ENCODE peak calls at places on chromosomes 11 and 22, in nine cellular contexts. One of them, this sample, is unnamed. For H3K4me1, the result is how much of the 10 kb centered on the place peaks cover.

GRCh38 chr11:69039501-69039900 is 9.2 kb upstream of the TPCN2 start:
- DNase-seq in psoas muscle: no peak
- DNase-seq in aorta: no peak
- DNase-seq in H9: no peak
- DNase-seq in cardiac muscle cell: no peak
- DNase-seq in breast epithelium: no peak
- DNase-seq in HCT116: no peak
- DNase-seq in A549: no peak
- DNase-seq in K562: no peak
- DNase-seq in this sample: no peak

GRCh38 chr11:2827256-2827655 is 58.3 kb downstream of the CDKN1C start:
- DNase-seq in H9: no peak
- DNase-seq in HCT116: no peak
- DNase-seq in aorta: no peak
- DNase-seq in K562: no peak
- DNase-seq in psoas muscle: peak
- DNase-seq in A549: no peak
- DNase-seq in breast epithelium: no peak
- DNase-seq in cardiac muscle cell: no peak
- DNase-seq in this sample: peak

GRCh38 chr11:123180574-123180973 is 14.5 kb downstream of the CLMP start:
- DNase-seq in psoas muscle: no peak
- DNase-seq in HCT116: no peak
- DNase-seq in K562: no peak
- DNase-seq in A549: no peak
- DNase-seq in aorta: no peak
- DNase-seq in H9: no peak
- DNase-seq in cardiac muscle cell: no peak
- DNase-seq in breast epithelium: no peak
- DNase-seq in this sample: no peak

GRCh38 chr11:76153609-76153949 is 52.7 kb downstream of the WNT11 start:
- DNase-seq in breast epithelium: no peak
- DNase-seq in aorta: no peak
- DNase-seq in K562: no peak
- DNase-seq in HCT116: no peak
- DNase-seq in A549: no peak
- DNase-seq in cardiac muscle cell: no peak
- DNase-seq in H9: no peak
- DNase-seq in psoas muscle: no peak
- DNase-seq in this sample: no peak

GRCh38 chr11:36996795-36997194 is 398.8 kb upstream of the RAG2 start:
- DNase-seq in H9: no peak
- DNase-seq in cardiac muscle cell: no peak
- DNase-seq in aorta: no peak
- DNase-seq in A549: no peak
- DNase-seq in psoas muscle: no peak
- DNase-seq in K562: no peak
- DNase-seq in HCT116: no peak
- DNase-seq in breast epithelium: no peak
- DNase-seq in this sample: no peak

GRCh38 chr22:44185237-44186120 is 4.8 kb downstream of the PARVG start:
- DNase-seq in A549: no peak
- DNase-seq in cardiac muscle cell: no peak
- DNase-seq in H9: no peak
- DNase-seq in aorta: no peak
- DNase-seq in K562: no peak
- DNase-seq in breast epithelium: no peak
- DNase-seq in psoas muscle: peak
- DNase-seq in HCT116: no peak
- DNase-seq in this sample: peak

GRCh38 chr11:129374081-129374992 is 1.3 kb upstream of the BARX2 start:
- DNase-seq in psoas muscle: no peak
- DNase-seq in K562: no peak
- DNase-seq in H9: peak
- DNase-seq in HCT116: no peak
- DNase-seq in breast epithelium: no peak
- DNase-seq in aorta: no peak
- DNase-seq in A549: no peak
- DNase-seq in cardiac muscle cell: peak
- DNase-seq in this sample: no peak

GRCh38 chr11:131488208-131488607 is 117.8 kb downstream of the NTM start:
- DNase-seq in A549: no peak
- DNase-seq in H9: no peak
- DNase-seq in K562: no peak
- DNase-seq in cardiac muscle cell: no peak
- DNase-seq in psoas muscle: no peak
- DNase-seq in HCT116: no peak
- DNase-seq in breast epithelium: no peak
- DNase-seq in aorta: no peak
- DNase-seq in this sample: no peak

GRCh38 chr11:100709233-100709999 is 22.3 kb downstream of the ARHGAP42 start:
- DNase-seq in breast epithelium: no peak
- DNase-seq in HCT116: peak
- DNase-seq in aorta: no peak
- DNase-seq in K562: peak
- DNase-seq in H9: no peak
- DNase-seq in A549: no peak
- DNase-seq in psoas muscle: no peak
- DNase-seq in cardiac muscle cell: no peak
- DNase-seq in this sample: no peak

GRCh38 chr11:100639140-100639539 is 47.9 kb upstream of the ARHGAP42 start:
- DNase-seq in A549: no peak
- DNase-seq in breast epithelium: no peak
- DNase-seq in cardiac muscle cell: peak
- DNase-seq in HCT116: no peak
- DNase-seq in H9: no peak
- DNase-seq in aorta: no peak
- DNase-seq in K562: no peak
- DNase-seq in psoas muscle: no peak
- DNase-seq in this sample: no peak

GRCh38 chr11:31779268-31779879 is 31.7 kb downstream of the PAX6 start:
- DNase-seq in HCT116: no peak
- DNase-seq in psoas muscle: no peak
- DNase-seq in aorta: no peak
- DNase-seq in A549: no peak
- DNase-seq in H9: no peak
- DNase-seq in breast epithelium: no peak
- DNase-seq in K562: no peak
- DNase-seq in cardiac muscle cell: no peak
- DNase-seq in this sample: no peak

DNA sequence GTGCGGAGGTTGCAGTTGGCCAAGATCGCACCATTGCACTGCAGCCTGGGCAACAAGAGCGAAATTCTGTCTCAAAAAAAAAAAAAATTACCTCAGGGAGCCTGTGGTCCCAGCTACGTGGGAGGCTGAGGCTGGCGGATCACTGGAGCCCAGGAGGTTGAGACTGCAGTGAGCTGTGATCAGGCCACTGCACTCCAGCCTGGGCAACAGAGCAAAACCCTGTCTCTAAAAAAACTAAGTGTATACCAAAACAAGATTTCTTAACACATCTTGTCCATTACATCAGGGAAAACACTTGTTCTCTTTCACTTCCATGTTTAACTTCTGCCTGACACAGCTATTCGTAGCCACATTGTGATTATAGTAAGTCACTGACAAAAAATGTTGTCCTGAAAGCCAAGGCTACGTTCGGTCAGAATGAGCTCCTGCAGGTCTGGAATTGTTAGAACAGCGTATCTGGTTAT is 1.4 kb downstream of the TMEM80 start:
- DNase-seq in A549: no peak
- DNase-seq in H9: no peak
- DNase-seq in psoas muscle: no peak
- DNase-seq in cardiac muscle cell: no peak
- DNase-seq in HCT116: no peak
- DNase-seq in breast epithelium: no peak
- DNase-seq in K562: no peak
- DNase-seq in aorta: peak
- DNase-seq in this sample: no peak
- H3K4me1 ChIP-seq in A549: under half
- H3K4me1 ChIP-seq in H9: under half
- H3K4me1 ChIP-seq in psoas muscle: under half
- H3K4me1 ChIP-seq in cardiac muscle cell: under half
- H3K4me1 ChIP-seq in HCT116: under half
- H3K4me1 ChIP-seq in breast epithelium: under half
- H3K4me1 ChIP-seq in K562: half or more
- H3K4me1 ChIP-seq in aorta: under half
- H3K4me1 ChIP-seq in this sample: under half

GRCh38 chr22:28548411-28548810 is 131.2 kb downstream of the TTC28 start:
- DNase-seq in psoas muscle: no peak
- DNase-seq in breast epithelium: no peak
- DNase-seq in HCT116: no peak
- DNase-seq in aorta: no peak
- DNase-seq in A549: no peak
- DNase-seq in cardiac muscle cell: no peak
- DNase-seq in K562: no peak
- DNase-seq in H9: no peak
- DNase-seq in this sample: no peak

GRCh38 chr22:28541137-28541536 is 138.5 kb downstream of the TTC28 start:
- DNase-seq in K562: no peak
- DNase-seq in HCT116: no peak
- DNase-seq in H9: no peak
- DNase-seq in cardiac muscle cell: no peak
- DNase-seq in breast epithelium: no peak
- DNase-seq in A549: no peak
- DNase-seq in aorta: no peak
- DNase-seq in psoas muscle: no peak
- DNase-seq in this sample: no peak

GRCh38 chr22:28547132-28547842 is 132.4 kb downstream of the TTC28 start:
- DNase-seq in A549: peak
- DNase-seq in breast epithelium: no peak
- DNase-seq in aorta: no peak
- DNase-seq in H9: no peak
- DNase-seq in HCT116: no peak
- DNase-seq in psoas muscle: no peak
- DNase-seq in K562: no peak
- DNase-seq in cardiac muscle cell: no peak
- DNase-seq in this sample: no peak

GRCh38 chr22:28542980-28543621 is 136.5 kb downstream of the TTC28 start:
- DNase-seq in HCT116: no peak
- DNase-seq in psoas muscle: no peak
- DNase-seq in cardiac muscle cell: no peak
- DNase-seq in K562: no peak
- DNase-seq in aorta: no peak
- DNase-seq in A549: no peak
- DNase-seq in breast epithelium: no peak
- DNase-seq in H9: no peak
- DNase-seq in this sample: no peak

GRCh38 chr22:28544431-28544868 is 135.2 kb downstream of the TTC28 start:
- DNase-seq in psoas muscle: no peak
- DNase-seq in K562: no peak
- DNase-seq in breast epithelium: no peak
- DNase-seq in HCT116: no peak
- DNase-seq in H9: no peak
- DNase-seq in aorta: no peak
- DNase-seq in A549: no peak
- DNase-seq in cardiac muscle cell: no peak
- DNase-seq in this sample: no peak
- H3K4me1 ChIP-seq in psoas muscle: under half
- H3K4me1 ChIP-seq in K562: under half
- H3K4me1 ChIP-seq in breast epithelium: under half
- H3K4me1 ChIP-seq in HCT116: under half
- H3K4me1 ChIP-seq in H9: under half
- H3K4me1 ChIP-seq in aorta: under half
- H3K4me1 ChIP-seq in A549: under half
- H3K4me1 ChIP-seq in cardiac muscle cell: under half
- H3K4me1 ChIP-seq in this sample: under half

GRCh38 chr11:64865286-64866172 is 12.9 kb downstream of the EHD1 start:
- DNase-seq in psoas muscle: no peak
- DNase-seq in A549: no peak
- DNase-seq in breast epithelium: no peak
- DNase-seq in H9: no peak
- DNase-seq in aorta: no peak
- DNase-seq in HCT116: no peak
- DNase-seq in cardiac muscle cell: no peak
- DNase-seq in K562: no peak
- DNase-seq in this sample: no peak
- H3K4me1 ChIP-seq in psoas muscle: half or more
- H3K4me1 ChIP-seq in A549: half or more
- H3K4me1 ChIP-seq in breast epithelium: half or more
- H3K4me1 ChIP-seq in H9: under half
- H3K4me1 ChIP-seq in aorta: under half
- H3K4me1 ChIP-seq in HCT116: under half
- H3K4me1 ChIP-seq in cardiac muscle cell: half or more
- H3K4me1 ChIP-seq in K562: half or more
- H3K4me1 ChIP-seq in this sample: under half

GRCh38 chr11:47005441-47005840 is 68.9 kb downstream of the CSTPP1 start:
- DNase-seq in psoas muscle: no peak
- DNase-seq in cardiac muscle cell: no peak
- DNase-seq in H9: no peak
- DNase-seq in K562: no peak
- DNase-seq in HCT116: no peak
- DNase-seq in breast epithelium: no peak
- DNase-seq in A549: no peak
- DNase-seq in aorta: no peak
- DNase-seq in this sample: no peak

GRCh38 chr11:47002366-47002765 is 65.8 kb downstream of the CSTPP1 start:
- DNase-seq in breast epithelium: no peak
- DNase-seq in aorta: no peak
- DNase-seq in cardiac muscle cell: no peak
- DNase-seq in K562: no peak
- DNase-seq in H9: no peak
- DNase-seq in HCT116: no peak
- DNase-seq in psoas muscle: no peak
- DNase-seq in A549: no peak
- DNase-seq in this sample: no peak

GRCh38 chr11:47001666-47002285 is 65.2 kb downstream of the CSTPP1 start:
- DNase-seq in cardiac muscle cell: no peak
- DNase-seq in HCT116: no peak
- DNase-seq in A549: no peak
- DNase-seq in psoas muscle: no peak
- DNase-seq in breast epithelium: no peak
- DNase-seq in aorta: no peak
- DNase-seq in K562: no peak
- DNase-seq in H9: no peak
- DNase-seq in this sample: no peak

GRCh38 chr11:47004595-47005033 is 68.1 kb downstream of the CSTPP1 start:
- DNase-seq in aorta: peak
- DNase-seq in H9: no peak
- DNase-seq in K562: peak
- DNase-seq in psoas muscle: peak
- DNase-seq in HCT116: no peak
- DNase-seq in cardiac muscle cell: peak
- DNase-seq in breast epithelium: peak
- DNase-seq in A549: no peak
- DNase-seq in this sample: peak

GRCh38 chr11:47003180-47003877 is 66.8 kb downstream of the CSTPP1 start:
- DNase-seq in psoas muscle: no peak
- DNase-seq in breast epithelium: no peak
- DNase-seq in cardiac muscle cell: no peak
- DNase-seq in HCT116: no peak
- DNase-seq in aorta: no peak
- DNase-seq in A549: no peak
- DNase-seq in H9: no peak
- DNase-seq in K562: peak
- DNase-seq in this sample: no peak
- H3K4me1 ChIP-seq in psoas muscle: under half
- H3K4me1 ChIP-seq in breast epithelium: under half
- H3K4me1 ChIP-seq in cardiac muscle cell: under half
- H3K4me1 ChIP-seq in HCT116: under half
- H3K4me1 ChIP-seq in aorta: under half
- H3K4me1 ChIP-seq in A549: under half
- H3K4me1 ChIP-seq in H9: under half
- H3K4me1 ChIP-seq in K562: under half
- H3K4me1 ChIP-seq in this sample: under half

GRCh38 chr22:48318173-48318572 is 1509.5 kb downstream of the BRD1 start:
- DNase-seq in cardiac muscle cell: no peak
- DNase-seq in H9: no peak
- DNase-seq in HCT116: no peak
- DNase-seq in breast epithelium: no peak
- DNase-seq in aorta: no peak
- DNase-seq in K562: no peak
- DNase-seq in psoas muscle: no peak
- DNase-seq in A549: no peak
- DNase-seq in this sample: peak
- H3K4me1 ChIP-seq in cardiac muscle cell: under half
- H3K4me1 ChIP-seq in H9: under half
- H3K4me1 ChIP-seq in HCT116: under half
- H3K4me1 ChIP-seq in breast epithelium: under half
- H3K4me1 ChIP-seq in aorta: under half
- H3K4me1 ChIP-seq in K562: under half
- H3K4me1 ChIP-seq in psoas muscle: under half
- H3K4me1 ChIP-seq in A549: under half
- H3K4me1 ChIP-seq in this sample: under half

This sample was measured in kidney.